ENCODE peak calls at places on chromosome 11, in six cellular contexts. One of them, this sample, is unnamed.

GRCh38 chr11:106216281-106216680 is 138.8 kb downstream of the AASDHPPT start:
- DNase-seq in choroid plexus epithelial cell: peak; percentile 50
- DNase-seq in T1000: no peak
- DNase-seq in anterior cingulate cortex: no peak
- DNase-seq in occipital lobe: no peak
- DNase-seq in NCI-H446 treated with DMSO at 0.1 percent for 48 hours: no peak
- DNase-seq in this sample: no peak

GRCh38 chr11:62340269-62340901 is 3.1 kb downstream of the ASRGL1 start:
- DNase-seq in choroid plexus epithelial cell: peak; percentile 77
- DNase-seq in T1000: no peak
- DNase-seq in anterior cingulate cortex: peak; percentile 32
- DNase-seq in occipital lobe: peak; percentile 37
- DNase-seq in NCI-H446 treated with DMSO at 0.1 percent for 48 hours: peak; percentile 23
- DNase-seq in this sample: peak; percentile 55

GRCh38 chr11:67022341-67022933 is 497 bp upstream of the SYT12 start:
- DNase-seq in choroid plexus epithelial cell: peak; percentile 61
- DNase-seq in T1000: peak; percentile 58
- DNase-seq in anterior cingulate cortex: no peak
- DNase-seq in occipital lobe: peak; percentile 49
- DNase-seq in NCI-H446 treated with DMSO at 0.1 percent for 48 hours: no peak
- DNase-seq in this sample: no peak

GRCh38 chr11:76672431-76673163 is 2.0 kb upstream of the LRRC32 start:
- DNase-seq in choroid plexus epithelial cell: no peak
- DNase-seq in T1000: no peak
- DNase-seq in anterior cingulate cortex: no peak
- DNase-seq in occipital lobe: no peak
- DNase-seq in NCI-H446 treated with DMSO at 0.1 percent for 48 hours: no peak
- DNase-seq in this sample: no peak

GRCh38 chr11:84673753-84674152 is 953.4 kb downstream of the DLG2 start:
- DNase-seq in choroid plexus epithelial cell: peak; percentile 1
- DNase-seq in T1000: no peak
- DNase-seq in anterior cingulate cortex: no peak
- DNase-seq in occipital lobe: no peak
- DNase-seq in NCI-H446 treated with DMSO at 0.1 percent for 48 hours: peak; percentile 90
- DNase-seq in this sample: no peak

GRCh38 chr11:15673408-15673811 is 558.7 kb downstream of the INSC start:
- DNase-seq in choroid plexus epithelial cell: no peak
- DNase-seq in T1000: no peak
- DNase-seq in anterior cingulate cortex: no peak
- DNase-seq in occipital lobe: no peak
- DNase-seq in NCI-H446 treated with DMSO at 0.1 percent for 48 hours: peak; percentile 99
- DNase-seq in this sample: no peak

GRCh38 chr11:68398870-68399865 is 61.4 kb upstream of the PPP6R3 start:
- DNase-seq in choroid plexus epithelial cell: no peak
- DNase-seq in T1000: no peak
- DNase-seq in anterior cingulate cortex: no peak
- DNase-seq in occipital lobe: no peak
- DNase-seq in NCI-H446 treated with DMSO at 0.1 percent for 48 hours: peak; percentile 19
- DNase-seq in this sample: no peak

GRCh38 chr11:111917788-111918187 is 925 bp upstream of the C11orf52 start:
- DNase-seq in choroid plexus epithelial cell: no peak
- DNase-seq in T1000: no peak
- DNase-seq in anterior cingulate cortex: no peak
- DNase-seq in occipital lobe: no peak
- DNase-seq in NCI-H446 treated with DMSO at 0.1 percent for 48 hours: no peak
- DNase-seq in this sample: no peak

GRCh38 chr11:116707250-116707649 is 65.5 kb downstream of the BUD13 start:
- DNase-seq in choroid plexus epithelial cell: no peak
- DNase-seq in T1000: no peak
- DNase-seq in anterior cingulate cortex: no peak
- DNase-seq in occipital lobe: no peak
- DNase-seq in NCI-H446 treated with DMSO at 0.1 percent for 48 hours: no peak
- DNase-seq in this sample: no peak

GRCh38 chr11:3861698-3862097 is 6.2 kb downstream of the STIM1 start:
- DNase-seq in choroid plexus epithelial cell: peak; percentile 58
- DNase-seq in T1000: no peak
- DNase-seq in anterior cingulate cortex: no peak
- DNase-seq in occipital lobe: no peak
- DNase-seq in NCI-H446 treated with DMSO at 0.1 percent for 48 hours: no peak
- DNase-seq in this sample: no peak

GRCh38 chr11:134665571-134666268 is 253.7 kb upstream of the B3GAT1 start:
- DNase-seq in choroid plexus epithelial cell: no peak
- DNase-seq in T1000: no peak
- DNase-seq in anterior cingulate cortex: no peak
- DNase-seq in occipital lobe: no peak
- DNase-seq in NCI-H446 treated with DMSO at 0.1 percent for 48 hours: no peak
- DNase-seq in this sample: no peak

GRCh38 chr11:21390430-21390829 is 721.0 kb downstream of the NELL1 start:
- DNase-seq in choroid plexus epithelial cell: no peak
- DNase-seq in T1000: no peak
- DNase-seq in anterior cingulate cortex: no peak
- DNase-seq in occipital lobe: no peak
- DNase-seq in NCI-H446 treated with DMSO at 0.1 percent for 48 hours: no peak
- DNase-seq in this sample: no peak

GRCh38 chr11:113014731-113015455 is 53.7 kb downstream of the NCAM1 start:
- DNase-seq in choroid plexus epithelial cell: peak; percentile 18
- DNase-seq in T1000: no peak
- DNase-seq in anterior cingulate cortex: peak; percentile 22
- DNase-seq in occipital lobe: peak; percentile 61
- DNase-seq in NCI-H446 treated with DMSO at 0.1 percent for 48 hours: peak; percentile 98
- DNase-seq in this sample: no peak

GRCh38 chr11:34146411-34146810 is 41.0 kb downstream of the NAT10 start:
- DNase-seq in choroid plexus epithelial cell: no peak
- DNase-seq in T1000: no peak
- DNase-seq in anterior cingulate cortex: no peak
- DNase-seq in occipital lobe: no peak
- DNase-seq in NCI-H446 treated with DMSO at 0.1 percent for 48 hours: no peak
- DNase-seq in this sample: no peak

GRCh38 chr11:20015529-20016427 is 144.5 kb downstream of the DBX1 start:
- DNase-seq in choroid plexus epithelial cell: no peak
- DNase-seq in T1000: no peak
- DNase-seq in anterior cingulate cortex: no peak
- DNase-seq in occipital lobe: no peak
- DNase-seq in NCI-H446 treated with DMSO at 0.1 percent for 48 hours: peak; percentile 74
- DNase-seq in this sample: no peak

GRCh38 chr11:72037554-72038311 is 39.0 kb downstream of the IL18BP start:
- DNase-seq in choroid plexus epithelial cell: no peak
- DNase-seq in T1000: no peak
- DNase-seq in anterior cingulate cortex: no peak
- DNase-seq in occipital lobe: no peak
- DNase-seq in NCI-H446 treated with DMSO at 0.1 percent for 48 hours: no peak
- DNase-seq in this sample: no peak